ENCODE peak calls at places on chromosome 12, in seven cellular contexts. V is smooth muscle cell of the brain vasculature; G is H9; F is activated CD4-positive, alpha-beta T cell treated with anti-CD3 and anti-CD28 coated beads, Interleukin-2, amount 50 U/mL, for 48 hours; P is C1 segment of cervical spinal cord; L is CD8-positive, alpha-beta T cell; Z is CD4-positive, CD25-positive, alpha-beta regulatory T cell. H is an unnamed sample.

GRCh38 chr12:93943766-93944165 is 204.6 kb upstream of the PLXNC1 start:
- DNase-seq in P (no peak), Z (no peak), F (no peak), V (no peak), L (no peak), G (no peak), H (peak)

GRCh38 chr12:51421266-51421884 is 3.3 kb upstream of the SLC4A8 start:
- DNase-seq in F (peak), L (peak), G (peak), Z (peak), P (peak), V (peak), H (peak)

GRCh38 chr12:77591959-77592358 is 238.7 kb upstream of the NAV3 start:
- DNase-seq in V (no peak), G (peak), Z (no peak), F (no peak), L (no peak), P (no peak), H (no peak)

GRCh38 chr12:27524839-27525238 is 833 bp downstream of the PPFIBP1 start:
- DNase-seq in Z (no peak), G (no peak), V (no peak), F (no peak), P (no peak), L (no peak), H (peak)

GRCh38 chr12:109822951-109823411 is 10.2 kb downstream of the TRPV4 start:
- DNase-seq in L (no peak), F (no peak), Z (no peak), V (no peak), P (no peak), G (no peak), H (no peak)

GRCh38 chr12:3441435-3441834 is 49.6 kb upstream of the PRMT8 start:
- DNase-seq in L (no peak), V (no peak), P (no peak), Z (no peak), F (no peak), G (peak), H (no peak)

GRCh38 chr12:2498961-2499500 is 295.7 kb upstream of the FKBP4 start:
- DNase-seq in F (no peak), G (no peak), P (no peak), V (no peak), L (no peak), Z (no peak), H (no peak)

GRCh38 chr12:38905480-38906351 is at the start of gene CPNE8:
- DNase-seq in P (peak), G (peak), F (peak), Z (peak), L (peak), V (no peak), H (no peak)

GRCh38 chr12:3125674-3126073 is 48.5 kb downstream of the TSPAN9 start:
- DNase-seq in G (no peak), Z (no peak), V (no peak), P (peak), F (no peak), L (no peak), H (no peak)

GRCh38 chr12:54016051-54016450 is 7.3 kb downstream of the HOXC8 start:
- DNase-seq in F (no peak), L (no peak), Z (no peak), G (no peak), P (no peak), V (no peak), H (no peak)

GRCh38 chr12:27387473-27387872 is 54.8 kb downstream of the BMAL2 start:
- DNase-seq in L (no peak), V (no peak), Z (no peak), G (no peak), P (no peak), F (no peak), H (no peak)